ENCODE peak calls at places on chromosomes 7 and 10, in nine cellular contexts. Y is NCI-H748 treated with DMSO at 0.1 percent for 48 hours; Z is CD4-positive, alpha-beta T cell; A is T-helper 17 cell; H is CD4-positive, CD25-positive, alpha-beta regulatory T cell; V is B cell; I is Kasumi-1; J is glutamatergic neuron; E is AG04450. D is an unnamed sample.

GRCh38 chr7:100837099-100837836 is 9.9 kb upstream of the EPHB4 start:
- DNase-seq in Y (no peak), Z (peak; percentile 76), A (peak; percentile 47), H (peak; percentile 54), V (peak; percentile 80), I (peak; percentile 56), J (peak; percentile 90), E (peak; percentile 77), D (peak; percentile 70)

GRCh38 chr7:136133491-136133990 is 156.4 kb upstream of the MTPN start:
- DNase-seq in Y (peak; percentile 35), Z (no peak), A (no peak), H (no peak), V (no peak), I (no peak), J (no peak), E (peak; percentile 11), D (no peak)

GRCh38 chr10:111820471-111820870 is 363.1 kb downstream of the GPAM start:
- DNase-seq in Y (no peak), Z (no peak), A (no peak), H (no peak), V (no peak), I (no peak), J (no peak), E (no peak), D (no peak)

GRCh38 chr7:106071999-106072714 is 40.0 kb downstream of the SYPL1 start:
- DNase-seq in Y (peak; percentile 78), Z (no peak), A (no peak), H (no peak), V (no peak), I (peak; percentile 50), J (no peak), E (no peak), D (no peak)

GRCh38 chr10:125363776-125364175 is 203.4 kb upstream of the CTBP2 start:
- DNase-seq in Y (no peak), Z (no peak), A (no peak), H (no peak), V (no peak), I (no peak), J (no peak), E (no peak), D (no peak)

GRCh38 chr10:124012991-124013390 is 80.4 kb downstream of the CHST15 start:
- DNase-seq in Y (no peak), Z (no peak), A (no peak), H (no peak), V (no peak), I (no peak), J (no peak), E (no peak), D (no peak)

GRCh38 chr7:130386876-130387275 is 6.6 kb downstream of the CPA1 start:
- DNase-seq in Y (no peak), Z (no peak), A (no peak), H (no peak), V (no peak), I (no peak), J (no peak), E (no peak), D (no peak)

GRCh38 chr7:135147341-135147898 is 452 bp upstream of the TMEM140 start:
- DNase-seq in Y (no peak), Z (no peak), A (no peak), H (no peak), V (no peak), I (peak; percentile 52), J (no peak), E (no peak), D (no peak)

GRCh38 chr7:76191783-76192240 is 9.9 kb upstream of the SRRM3 start:
- DNase-seq in Y (no peak), Z (no peak), A (no peak), H (no peak), V (no peak), I (peak; percentile 56), J (peak; percentile 31), E (no peak), D (no peak)

GRCh38 chr10:122258136-122259074 is 12.7 kb upstream of the BTBD16 start:
- DNase-seq in Y (no peak), Z (no peak), A (no peak), H (no peak), V (no peak), I (no peak), J (no peak), E (peak; percentile 34), D (no peak)